ENCODE peak calls at places on chromosomes 2 and 18, in six cellular contexts. P, F, V, R, W and M are unnamed samples.

GRCh38 chr2:61368687-61369665 is 101.9 kb downstream of the USP34 start:
- DNase-seq in R (no peak), F (no peak), V (peak; percentile 46), W (no peak), P (no peak), M (no peak)

GRCh38 chr18:28113271-28114023 is 63.5 kb downstream of the CDH2 start:
- DNase-seq in F (no peak), P (no peak), W (no peak), V (no peak), R (no peak), M (no peak)

GRCh38 chr18:50286391-50287027 is 983 bp downstream of the CXXC1 start:
- DNase-seq in R (no peak), P (peak; percentile 73), V (peak; percentile 77), F (no peak), W (no peak), M (no peak)

GRCh38 chr2:174153757-174154680 is 94.3 kb downstream of the OLA1 start:
- DNase-seq in W (no peak), V (peak; percentile 47), P (no peak), R (no peak), F (no peak), M (no peak)

GRCh38 chr2:17587469-17587868 is 47.0 kb downstream of the VSNL1 start:
- DNase-seq in R (no peak), V (no peak), W (no peak), P (no peak), F (no peak), M (no peak)

GRCh38 chr2:82234283-82234682 is 1929.7 kb upstream of the LRRTM1 start:
- DNase-seq in F (no peak), P (no peak), V (no peak), R (no peak), W (no peak), M (no peak)

GRCh38 chr2:232887171-232887850 is 17.2 kb downstream of the SNORC start:
- DNase-seq in R (no peak), P (peak; percentile 25), W (no peak), F (no peak), V (no peak), M (no peak)

GRCh38 chr2:88451647-88452150 is 794 bp downstream of the FOXI3 start:
- DNase-seq in F (no peak), P (no peak), W (no peak), V (no peak), R (no peak), M (peak; percentile 37)

GRCh38 chr2:214005337-214005736 is 405.5 kb upstream of the VWC2L start:
- DNase-seq in R (no peak), F (no peak), P (no peak), V (no peak), W (no peak), M (no peak)

GRCh38 chr2:95361216-95361980 is 41.1 kb upstream of the FAHD2A start:
- DNase-seq in W (no peak), V (no peak), P (no peak), F (no peak), R (no peak), M (no peak)

GRCh38 chr2:224121406-224122067 is 82.5 kb upstream of the SERPINE2 start:
- DNase-seq in V (no peak), W (no peak), F (no peak), P (no peak), R (no peak), M (no peak)

GRCh38 chr2:6372317-6372903 is 493.3 kb downstream of the CMPK2 start:
- DNase-seq in P (no peak), F (no peak), V (no peak), W (no peak), R (no peak), M (no peak)

GRCh38 chr18:26655614-26656400 is 107.5 kb upstream of the KCTD1 start:
- DNase-seq in F (no peak), W (no peak), V (no peak), P (peak; percentile 81), R (no peak), M (peak; percentile 21)

GRCh38 chr2:135800513-135801460 is 36.2 kb downstream of the LCT start:
- DNase-seq in F (no peak), V (no peak), R (no peak), P (no peak), W (no peak), M (no peak)

GRCh38 chr2:26326514-26326913 is 19.4 kb upstream of the SELENOI start:
- DNase-seq in V (no peak), F (no peak), R (no peak), W (no peak), P (no peak), M (no peak)

GRCh38 chr2:117835990-117836760 is 21.7 kb downstream of the DDX18 start:
- DNase-seq in V (peak; percentile 53), P (peak; percentile 86), F (no peak), W (no peak), R (peak; percentile 54), M (peak; percentile 69)
- TF ChIP-seq POLR2AphosphoS5 in V (no peak), P (no peak), F (no peak), W (no peak), R (no peak), M (no peak)

DNA sequence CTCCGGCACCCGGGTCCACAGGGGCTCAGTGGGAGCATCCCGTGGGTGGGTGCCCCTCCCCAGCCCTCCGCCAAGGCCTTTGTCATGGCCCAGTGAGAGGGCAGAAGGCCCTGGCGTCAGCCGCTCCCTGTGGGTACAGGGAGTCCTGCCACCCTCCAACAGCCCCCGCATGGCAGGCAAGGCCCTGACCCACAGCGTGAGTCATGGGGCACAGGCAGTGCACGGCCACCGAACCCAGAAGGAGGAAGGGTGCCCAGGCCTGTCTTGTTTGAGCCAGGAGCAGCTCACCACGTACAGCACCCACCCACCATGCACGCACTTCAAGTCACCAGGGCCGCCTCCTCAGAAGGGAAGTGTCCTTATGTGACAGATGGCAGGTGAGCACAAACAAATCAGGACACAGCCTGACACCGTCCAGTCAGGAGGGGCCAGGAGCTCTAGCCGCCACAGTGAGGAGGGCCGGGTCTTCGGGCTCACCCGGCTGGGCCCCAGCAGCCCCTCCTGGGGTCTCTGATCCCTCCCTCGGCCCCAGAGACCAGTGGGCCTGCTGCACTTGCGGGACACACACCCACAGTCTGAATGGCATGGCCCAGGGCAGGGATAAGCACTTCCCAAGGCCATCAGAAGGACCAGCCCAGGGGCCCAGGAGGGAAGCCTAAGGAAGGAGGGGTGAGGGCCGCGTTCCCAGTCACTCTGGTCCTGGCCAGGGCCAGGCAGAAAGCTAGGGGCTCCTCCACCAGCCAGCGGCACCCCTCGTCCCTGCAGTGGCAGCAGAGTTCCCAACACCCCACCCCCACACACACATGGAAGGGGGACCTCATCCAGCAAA is 25.8 kb downstream of the BIN1 start:
- DNase-seq in R (no peak), P (no peak), W (no peak), F (no peak), V (no peak), M (no peak)
- TF ChIP-seq GABPA in R (no peak), P (no peak), W (no peak), F (no peak), V (no peak), M (no peak)

DNA sequence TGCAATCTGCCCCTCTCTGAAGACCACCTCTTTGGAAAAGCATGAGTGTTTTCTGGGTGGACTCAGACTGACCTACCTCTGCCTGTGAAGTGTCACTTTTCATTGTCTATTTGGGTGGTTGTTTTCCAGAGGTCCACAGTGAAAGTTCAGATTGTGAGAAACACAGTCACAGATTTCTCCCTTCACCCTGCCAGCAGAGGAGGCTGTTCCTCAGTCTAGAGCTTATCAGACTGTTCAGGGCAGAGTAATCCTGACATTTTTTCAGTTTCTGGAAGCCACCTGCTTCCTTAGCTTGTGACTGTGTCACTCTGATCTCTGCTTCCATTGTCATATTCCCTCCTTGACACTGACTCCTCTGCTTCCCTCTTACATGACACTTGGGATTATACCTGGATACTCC is 55.4 kb upstream of the RMP24 start:
- DNase-seq in V (peak; percentile 12), W (no peak), F (no peak), R (no peak), P (no peak), M (no peak)
- TF ChIP-seq CTCF in V (peak; percentile 53), W (peak; percentile 16), F (no peak), R (peak; percentile 44), P (no peak), M (peak; percentile 14)

GRCh38 chr2:69060938-69061501 is 48.0 kb downstream of the ANTXR1 start:
- DNase-seq in R (no peak), W (no peak), P (no peak), F (no peak), V (no peak), M (no peak)
- TF ChIP-seq POLR2AphosphoS5 in R (no peak), W (no peak), P (no peak), F (no peak), V (no peak), M (no peak)